ENCODE peak calls at places on chromosome 1, in four cellular contexts. J is left ventricle myocardium superior, M is germinal center, K is LoVo. B is an unnamed sample.
A peak's percentile ranks its signal among the peaks of the same experiment; 100 is the strongest.

GRCh38 chr1:9413143-9413876 is 120.6 kb downstream of the SPSB1 start:
- DNase-seq in M (peak; percentile 84), K (peak; percentile 62), J (peak; percentile 75), B (peak; percentile 75)

GRCh38 chr1:15418811-15419515 is 9.3 kb downstream of the EFHD2 start:
- DNase-seq in J (peak; percentile 46), K (no peak), M (no peak), B (peak; percentile 50)

GRCh38 chr1:94522304-94522703 is 19.3 kb downstream of the F3 start:
- DNase-seq in K (no peak), J (no peak), M (no peak), B (peak; percentile 47)

GRCh38 chr1:228088586-228089498 is 6.3 kb downstream of the ARF1 start:
- DNase-seq in J (peak; percentile 21), K (no peak), M (no peak), B (no peak)

GRCh38 chr1:27348861-27349783 is 7.3 kb downstream of the SYTL1 start:
- DNase-seq in M (peak; percentile 49), J (peak; percentile 52), K (peak; percentile 47), B (peak; percentile 53)

GRCh38 chr1:119829636-119830035 is 18.4 kb upstream of the REG4 start:
- DNase-seq in K (no peak), M (no peak), J (no peak), B (no peak)

GRCh38 chr1:153985984-153986761 is at the start of gene RAB13:
- DNase-seq in J (peak; percentile 90), M (peak; percentile 54), K (peak; percentile 92), B (peak; percentile 94)

GRCh38 chr1:27634166-27634981 is 611 bp downstream of the FGR start:
- DNase-seq in J (peak; percentile 78), K (no peak), M (no peak), B (no peak)

GRCh38 chr1:180257461-180257860 is 27.4 kb downstream of the LHX4 start:
- DNase-seq in K (no peak), J (no peak), M (no peak), B (no peak)

GRCh38 chr1:6745073-6745472 is 40.2 kb upstream of the CAMTA1 start:
- DNase-seq in K (no peak), J (no peak), M (no peak), B (no peak)

GRCh38 chr1:44261963-44262362 is 48.7 kb downstream of the DMAP1 start:
- DNase-seq in J (no peak), M (no peak), K (no peak), B (no peak)

GRCh38 chr1:67749844-67750689 is 65.1 kb downstream of the GADD45A start:
- DNase-seq in J (no peak), K (peak; percentile 61), M (no peak), B (peak; percentile 76)

GRCh38 chr1:79252598-79252997 is 246.1 kb upstream of the ADGRL4 start:
- DNase-seq in K (no peak), J (no peak), M (no peak), B (no peak)

GRCh38 chr1:200336901-200337391 is 72.9 kb downstream of the ZNF281 start:
- DNase-seq in K (no peak), J (no peak), M (no peak), B (no peak)

GRCh38 chr1:16614361-16615252 is 1.2 kb upstream of the NBPF1 start:
- DNase-seq in K (no peak), J (no peak), M (no peak), B (no peak)

GRCh38 chr1:40210514-40211204 is 37.1 kb upstream of the TMCO2 start:
- DNase-seq in K (no peak), J (no peak), M (no peak), B (no peak)

GRCh38 chr1:185973645-185974044 is 239.5 kb downstream of the HMCN1 start:
- DNase-seq in K (peak; percentile 9), M (no peak), J (no peak), B (peak; percentile 96)

GRCh38 chr1:95561244-95561840 is 327.3 kb downstream of the RWDD3 start:
- DNase-seq in J (no peak), M (no peak), K (no peak), B (no peak)

GRCh38 chr1:156842618-156843300 is 16.2 kb downstream of the INSRR start:
- DNase-seq in K (no peak), J (no peak), M (no peak), B (no peak)

GRCh38 chr1:215226755-215227154 is 144.2 kb downstream of the KCNK2 start:
- DNase-seq in J (no peak), M (no peak), K (no peak), B (no peak)

GRCh38 chr1:156852414-156852874 is 6.5 kb downstream of the INSRR start:
- DNase-seq in M (no peak), J (peak; percentile 93), K (no peak), B (no peak)

GRCh38 chr1:246609632-246610031 is 43.4 kb downstream of the CNST start:
- DNase-seq in M (no peak), K (no peak), J (no peak), B (no peak)

GRCh38 chr1:89942825-89943658 is 51.9 kb upstream of the ZNF326 start:
- DNase-seq in M (no peak), J (no peak), K (no peak), B (no peak)

GRCh38 chr1:218164930-218165686 is 120.0 kb upstream of the RRP15 start:
- DNase-seq in K (peak; percentile 19), M (peak; percentile 11), J (peak; percentile 67), B (peak; percentile 24)

GRCh38 chr1:71667224-71667623 is 586.4 kb upstream of the ZRANB2 start:
- DNase-seq in K (no peak), J (no peak), M (no peak), B (no peak)